ENCODE peak calls at places on chromosomes 2 and 18, in nine cellular contexts. F, O, L, C, X, Q, N, I and A are unnamed samples.

GRCh38 chr2:139209586-139209985 is 429.4 kb upstream of the NXPH2 start:
- DNase-seq in L (no peak), O (no peak), I (no peak), N (no peak), C (no peak), Q (no peak), X (no peak), F (no peak), A (no peak)

GRCh38 chr2:170712653-170713279 is 2.4 kb upstream of the SP5 start:
- DNase-seq in C (no peak), L (no peak), N (no peak), I (no peak), X (no peak), O (no peak), F (no peak), Q (no peak), A (no peak)

GRCh38 chr2:53582556-53582955 is 185.0 kb upstream of the CHAC2 start:
- DNase-seq in C (no peak), X (no peak), N (no peak), L (no peak), Q (no peak), I (no peak), F (no peak), O (no peak), A (no peak)

GRCh38 chr18:36315736-36316135 is 18.2 kb downstream of the FHOD3 start:
- DNase-seq in L (peak), N (no peak), O (no peak), Q (no peak), I (no peak), F (no peak), X (no peak), C (peak), A (no peak)

GRCh38 chr18:60347526-60348045 is 25.0 kb downstream of the MC4R start:
- DNase-seq in C (peak), Q (peak), I (no peak), L (no peak), N (no peak), X (no peak), O (no peak), F (no peak), A (no peak)

GRCh38 chr2:3082705-3083104 is 294.9 kb downstream of the EIPR1 start:
- DNase-seq in F (no peak), L (no peak), N (no peak), X (no peak), Q (no peak), I (no peak), C (no peak), O (no peak), A (no peak)

GRCh38 chr2:30721668-30722647 is 85.3 kb downstream of the CAPN13 start:
- DNase-seq in N (peak), O (no peak), I (no peak), Q (no peak), L (no peak), C (no peak), X (no peak), F (no peak), A (no peak)

GRCh38 chr2:62309465-62310091 is 113.7 kb downstream of the B3GNT2 start:
- DNase-seq in N (no peak), O (peak), F (no peak), L (no peak), I (peak), C (no peak), Q (no peak), X (no peak), A (peak)

GRCh38 chr2:59985923-59986322 is 567.5 kb downstream of the BCL11A start:
- DNase-seq in Q (no peak), N (no peak), L (no peak), I (no peak), X (no peak), F (no peak), C (no peak), O (no peak), A (no peak)

GRCh38 chr18:49016648-49017539 is 66.1 kb upstream of the SMAD7 start:
- DNase-seq in Q (peak), C (peak), O (no peak), X (no peak), L (peak), F (peak), N (no peak), I (no peak), A (no peak)

DNA sequence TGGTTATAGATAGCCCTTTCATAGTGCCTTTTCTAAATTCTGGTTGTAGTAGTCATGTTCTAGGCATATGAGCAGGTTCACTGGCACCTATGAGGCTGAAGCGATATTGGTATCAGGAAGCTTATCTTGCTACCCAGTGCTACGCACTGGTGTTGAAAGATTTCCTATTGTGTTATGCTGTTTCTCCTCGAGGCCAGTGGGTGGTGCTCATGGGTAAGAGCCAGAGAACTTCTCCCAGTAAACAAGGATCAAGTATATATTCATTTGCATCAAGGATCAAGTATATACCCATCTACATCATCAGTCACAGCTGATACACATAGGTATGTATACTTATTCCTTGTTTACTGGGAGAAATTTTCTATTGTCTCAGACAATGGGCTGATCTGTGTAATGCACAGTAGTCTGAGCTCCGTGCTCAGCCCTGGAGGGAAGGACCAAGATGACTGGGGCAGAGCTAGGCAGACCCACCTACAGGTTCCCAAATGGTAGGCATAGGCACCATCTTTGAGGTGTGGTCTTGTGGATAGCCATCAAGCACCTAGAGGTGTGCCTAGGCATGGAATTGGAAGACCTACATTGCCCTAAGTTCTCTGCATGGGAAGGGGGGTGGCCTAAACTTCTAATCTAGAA is 101.2 kb upstream of the GALNT13 start:
- DNase-seq in L (peak), Q (no peak), N (no peak), F (no peak), I (no peak), C (no peak), O (no peak), X (no peak), A (no peak)
- TF ChIP-seq CTCF in L (peak), Q (peak), N (no peak), F (no peak), I (peak), C (no peak), O (no peak), X (no peak), A (no peak)

GRCh38 chr2:10810175-10811161 is 2.1 kb downstream of the PDIA6 start:
- DNase-seq in N (no peak), I (peak), C (peak), X (no peak), F (no peak), L (peak), O (no peak), Q (no peak), A (no peak)
- H3K4me3 ChIP-seq in N (peak), I (peak), C (peak), X (peak), F (no peak), L (peak), O (peak), Q (peak), A (peak)

DNA sequence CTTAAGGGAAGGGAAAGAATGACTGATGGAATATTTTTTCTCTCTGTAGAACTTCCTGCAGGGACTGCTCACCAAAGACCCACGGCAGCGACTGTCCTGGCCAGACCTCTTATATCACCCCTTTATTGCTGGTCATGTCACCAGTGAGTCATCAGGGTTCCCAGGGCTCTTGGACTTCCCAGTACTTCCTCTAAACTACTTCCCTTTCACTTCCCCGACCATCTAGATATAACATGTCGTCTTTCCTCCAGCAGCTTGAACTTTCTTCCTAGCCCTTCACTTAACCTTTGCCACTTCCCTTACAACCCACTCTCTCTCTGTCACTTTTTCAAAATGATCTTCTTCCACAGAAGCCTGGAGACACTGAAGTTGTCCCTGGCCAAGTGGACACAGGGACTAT is 7.2 kb downstream of the STK36 start:
- DNase-seq in I (no peak), X (no peak), Q (no peak), L (no peak), C (no peak), O (no peak), N (no peak), F (no peak), A (no peak)
- TF ChIP-seq CTCF in I (no peak), X (no peak), Q (no peak), L (no peak), C (no peak), O (no peak), N (no peak), F (no peak), A (no peak)

DNA sequence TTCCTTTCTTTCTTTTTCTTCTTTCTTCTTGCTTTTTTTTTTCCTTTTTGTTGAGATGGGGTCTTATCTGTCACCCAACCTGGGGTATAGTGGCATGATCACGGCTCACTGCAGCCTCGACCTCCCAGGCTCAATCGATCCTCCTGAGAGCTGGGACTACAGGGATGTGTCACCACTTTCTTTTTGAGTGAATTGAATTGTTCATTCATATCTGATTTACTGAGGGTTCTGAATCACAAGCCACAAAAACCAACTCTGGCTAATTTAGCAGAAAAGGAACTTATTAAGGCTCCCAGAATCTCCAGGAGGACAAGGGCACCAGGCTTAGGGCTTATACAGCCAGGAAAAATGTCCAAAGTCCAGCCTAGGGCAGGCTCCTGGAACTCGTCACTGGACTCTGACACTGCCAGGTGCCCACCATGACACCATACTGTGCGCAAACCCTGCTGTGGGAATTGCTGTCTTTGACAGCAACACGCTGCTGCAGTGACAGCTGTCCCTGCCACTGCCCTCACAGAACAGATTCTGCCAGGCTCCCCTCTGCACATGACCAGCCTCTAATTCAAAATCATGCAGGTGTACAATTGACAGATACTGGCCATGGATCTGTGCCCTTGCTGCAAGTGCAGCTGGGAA is 42.9 kb upstream of the EML6 start:
- DNase-seq in X (no peak), O (no peak), N (no peak), F (no peak), I (peak), L (peak), Q (no peak), C (peak), A (no peak)
- H3K4me3 ChIP-seq in X (no peak), O (no peak), N (no peak), F (no peak), I (no peak), L (no peak), Q (no peak), C (no peak), A (no peak)

GRCh38 chr18:56034954-56035353 is 447.0 kb upstream of the TCF4 start:
- DNase-seq in F (no peak), O (no peak), I (no peak), L (no peak), N (peak), Q (no peak), C (no peak), X (no peak), A (no peak)

GRCh38 chr18:56038258-56039030 is 450.5 kb upstream of the TCF4 start:
- DNase-seq in O (no peak), X (no peak), L (no peak), C (no peak), N (no peak), I (no peak), F (no peak), Q (no peak), A (no peak)

GRCh38 chr18:56030060-56030459 is 442.1 kb upstream of the TCF4 start:
- DNase-seq in N (no peak), I (no peak), Q (no peak), O (no peak), F (no peak), L (no peak), C (no peak), X (no peak), A (no peak)

GRCh38 chr18:56036673-56037072 is 448.7 kb upstream of the TCF4 start:
- DNase-seq in L (no peak), N (no peak), O (no peak), Q (no peak), C (no peak), F (no peak), X (no peak), I (no peak), A (no peak)

DNA sequence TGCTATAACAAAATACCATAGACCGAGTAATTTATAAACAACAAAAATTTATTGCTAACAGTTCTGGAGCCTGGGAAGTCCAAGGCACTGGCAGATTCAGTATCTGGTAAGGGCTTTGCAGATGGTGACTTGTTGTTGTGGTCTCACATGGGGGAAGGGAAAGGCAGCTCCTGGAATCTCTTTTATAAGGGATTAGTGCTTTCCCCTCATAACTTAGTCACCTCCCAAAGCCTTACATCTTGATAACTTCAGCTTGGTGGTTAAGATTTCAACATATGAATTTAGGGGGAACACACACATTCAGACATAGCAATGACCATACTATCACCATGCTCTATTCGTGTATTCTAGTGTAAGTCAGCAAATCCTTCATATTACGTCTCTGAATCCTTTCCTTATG is 447.6 kb upstream of the TCF4 start:
- DNase-seq in I (no peak), Q (no peak), N (no peak), O (no peak), X (no peak), F (no peak), C (no peak), L (no peak), A (no peak)
- TF ChIP-seq CTCF in I (no peak), Q (no peak), N (no peak), O (no peak), X (no peak), F (no peak), C (no peak), L (no peak), A (no peak)

GRCh38 chr2:235496239-235496621 is 2.4 kb downstream of the AGAP1 start:
- DNase-seq in C (no peak), I (no peak), N (no peak), O (no peak), F (no peak), X (no peak), Q (no peak), L (peak), A (no peak)
- H3K4me3 ChIP-seq in C (no peak), I (no peak), N (peak), O (peak), F (no peak), X (peak), Q (no peak), L (peak), A (no peak)